ENCODE peak calls at places on chromosomes 4 and X, in six cellular contexts. One of them, this sample, is unnamed.

GRCh38 chrX:8738588-8739189 is 6.8 kb upstream of the ANOS1 start:
- DNase-seq in colonic mucosa: peak
- DNase-seq in CD4-positive, alpha-beta T cell: no peak
- DNase-seq in stomach: peak
- DNase-seq in upper lobe of right lung: no peak
- DNase-seq in cardiac muscle cell: peak
- DNase-seq in this sample: no peak

GRCh38 chr4:81404294-81404693 is 67.4 kb downstream of the RASGEF1B start:
- DNase-seq in colonic mucosa: no peak
- DNase-seq in CD4-positive, alpha-beta T cell: no peak
- DNase-seq in stomach: no peak
- DNase-seq in upper lobe of right lung: no peak
- DNase-seq in cardiac muscle cell: peak
- DNase-seq in this sample: no peak

GRCh38 chr4:108829981-108830492 is 67.2 kb upstream of the ETNPPL start:
- DNase-seq in colonic mucosa: no peak
- DNase-seq in CD4-positive, alpha-beta T cell: no peak
- DNase-seq in stomach: no peak
- DNase-seq in upper lobe of right lung: no peak
- DNase-seq in cardiac muscle cell: peak
- DNase-seq in this sample: no peak

GRCh38 chrX:8147216-8147615 is 23.9 kb downstream of the VCX2 start:
- DNase-seq in colonic mucosa: no peak
- DNase-seq in CD4-positive, alpha-beta T cell: no peak
- DNase-seq in stomach: no peak
- DNase-seq in upper lobe of right lung: no peak
- DNase-seq in cardiac muscle cell: no peak
- DNase-seq in this sample: no peak

GRCh38 chrX:129706395-129707072 is 32.2 kb upstream of the XPNPEP2 start:
- DNase-seq in colonic mucosa: no peak
- DNase-seq in CD4-positive, alpha-beta T cell: no peak
- DNase-seq in stomach: peak
- DNase-seq in upper lobe of right lung: no peak
- DNase-seq in cardiac muscle cell: peak
- DNase-seq in this sample: peak

GRCh38 chr4:88584471-88584900 is 7.8 kb upstream of the HERC3 start:
- DNase-seq in colonic mucosa: no peak
- DNase-seq in CD4-positive, alpha-beta T cell: no peak
- DNase-seq in stomach: no peak
- DNase-seq in upper lobe of right lung: no peak
- DNase-seq in cardiac muscle cell: no peak
- DNase-seq in this sample: no peak

GRCh38 chr4:149549911-149550310 is 265.7 kb downstream of the IQCM start:
- DNase-seq in colonic mucosa: no peak
- DNase-seq in CD4-positive, alpha-beta T cell: no peak
- DNase-seq in stomach: no peak
- DNase-seq in upper lobe of right lung: no peak
- DNase-seq in cardiac muscle cell: peak
- DNase-seq in this sample: no peak

GRCh38 chr4:59655996-59656395 is 1544.1 kb upstream of the ADGRL3 start:
- DNase-seq in colonic mucosa: no peak
- DNase-seq in CD4-positive, alpha-beta T cell: no peak
- DNase-seq in stomach: no peak
- DNase-seq in upper lobe of right lung: peak
- DNase-seq in cardiac muscle cell: no peak
- DNase-seq in this sample: no peak

GRCh38 chr4:152164561-152164960 is 371.3 kb downstream of the FBXW7 start:
- DNase-seq in colonic mucosa: no peak
- DNase-seq in CD4-positive, alpha-beta T cell: no peak
- DNase-seq in stomach: no peak
- DNase-seq in upper lobe of right lung: no peak
- DNase-seq in cardiac muscle cell: no peak
- DNase-seq in this sample: no peak

GRCh38 chr4:56650259-56651070 is 30.6 kb downstream of the HOPX start:
- DNase-seq in colonic mucosa: no peak
- DNase-seq in CD4-positive, alpha-beta T cell: no peak
- DNase-seq in stomach: no peak
- DNase-seq in upper lobe of right lung: no peak
- DNase-seq in cardiac muscle cell: no peak
- DNase-seq in this sample: no peak

GRCh38 chrX:17052776-17053175 is 106.3 kb downstream of the REPS2 start:
- DNase-seq in colonic mucosa: no peak
- DNase-seq in CD4-positive, alpha-beta T cell: no peak
- DNase-seq in stomach: no peak
- DNase-seq in upper lobe of right lung: no peak
- DNase-seq in cardiac muscle cell: no peak
- DNase-seq in this sample: no peak

GRCh38 chr4:6681191-6681590 is 12.5 kb upstream of the S100P start:
- DNase-seq in colonic mucosa: no peak
- DNase-seq in CD4-positive, alpha-beta T cell: no peak
- DNase-seq in stomach: no peak
- DNase-seq in upper lobe of right lung: no peak
- DNase-seq in cardiac muscle cell: no peak
- DNase-seq in this sample: no peak

GRCh38 chr4:95693594-95693993 is 144.8 kb upstream of the UNC5C start:
- DNase-seq in colonic mucosa: no peak
- DNase-seq in CD4-positive, alpha-beta T cell: no peak
- DNase-seq in stomach: no peak
- DNase-seq in upper lobe of right lung: no peak
- DNase-seq in cardiac muscle cell: peak
- DNase-seq in this sample: no peak

GRCh38 chrX:136067097-136067496 is 80.2 kb upstream of the FHL1 start:
- DNase-seq in colonic mucosa: no peak
- DNase-seq in CD4-positive, alpha-beta T cell: no peak
- DNase-seq in stomach: no peak
- DNase-seq in upper lobe of right lung: no peak
- DNase-seq in cardiac muscle cell: no peak
- DNase-seq in this sample: no peak

GRCh38 chr4:45100936-45101818 is 374.8 kb upstream of the GNPDA2 start:
- DNase-seq in colonic mucosa: no peak
- DNase-seq in CD4-positive, alpha-beta T cell: no peak
- DNase-seq in stomach: no peak
- DNase-seq in upper lobe of right lung: no peak
- DNase-seq in cardiac muscle cell: no peak
- DNase-seq in this sample: no peak

GRCh38 chr4:184978211-184978610 is 40.1 kb upstream of the HELT start:
- DNase-seq in colonic mucosa: peak
- DNase-seq in CD4-positive, alpha-beta T cell: no peak
- DNase-seq in stomach: peak
- DNase-seq in upper lobe of right lung: no peak
- DNase-seq in cardiac muscle cell: peak
- DNase-seq in this sample: no peak

GRCh38 chr4:152680988-152681731 is 1.4 kb upstream of the TMEM154 start:
- DNase-seq in colonic mucosa: no peak
- DNase-seq in CD4-positive, alpha-beta T cell: no peak
- DNase-seq in stomach: no peak
- DNase-seq in upper lobe of right lung: no peak
- DNase-seq in cardiac muscle cell: peak
- DNase-seq in this sample: no peak

GRCh38 chr4:1354136-1354982 is 7.4 kb downstream of the UVSSA start:
- DNase-seq in colonic mucosa: no peak
- DNase-seq in CD4-positive, alpha-beta T cell: no peak
- DNase-seq in stomach: no peak
- DNase-seq in upper lobe of right lung: no peak
- DNase-seq in cardiac muscle cell: no peak
- DNase-seq in this sample: no peak

GRCh38 chrX:17459008-17459407 is 84.0 kb downstream of the NHS start:
- DNase-seq in colonic mucosa: no peak
- DNase-seq in CD4-positive, alpha-beta T cell: no peak
- DNase-seq in stomach: peak
- DNase-seq in upper lobe of right lung: no peak
- DNase-seq in cardiac muscle cell: peak
- DNase-seq in this sample: no peak

GRCh38 chr4:126123933-126124332 is 809.2 kb downstream of the FAT4 start:
- DNase-seq in colonic mucosa: no peak
- DNase-seq in CD4-positive, alpha-beta T cell: no peak
- DNase-seq in stomach: no peak
- DNase-seq in upper lobe of right lung: no peak
- DNase-seq in cardiac muscle cell: peak
- DNase-seq in this sample: no peak

GRCh38 chr4:139524062-139524631 is 31.9 kb downstream of the SETD7 start:
- DNase-seq in colonic mucosa: no peak
- DNase-seq in CD4-positive, alpha-beta T cell: no peak
- DNase-seq in stomach: no peak
- DNase-seq in upper lobe of right lung: no peak
- DNase-seq in cardiac muscle cell: no peak
- DNase-seq in this sample: no peak

GRCh38 chrX:101287402-101287801 is 3.7 kb downstream of the TAF7L start:
- DNase-seq in colonic mucosa: peak
- DNase-seq in CD4-positive, alpha-beta T cell: no peak
- DNase-seq in stomach: no peak
- DNase-seq in upper lobe of right lung: no peak
- DNase-seq in cardiac muscle cell: peak
- DNase-seq in this sample: no peak

GRCh38 chrX:74465424-74465823 is 44.1 kb downstream of the SLC16A2 start:
- DNase-seq in colonic mucosa: no peak
- DNase-seq in CD4-positive, alpha-beta T cell: no peak
- DNase-seq in stomach: no peak
- DNase-seq in upper lobe of right lung: no peak
- DNase-seq in cardiac muscle cell: peak
- DNase-seq in this sample: no peak

GRCh38 chrX:131402124-131402811 is 113.2 kb upstream of the IGSF1 start:
- DNase-seq in colonic mucosa: no peak
- DNase-seq in CD4-positive, alpha-beta T cell: no peak
- DNase-seq in stomach: no peak
- DNase-seq in upper lobe of right lung: no peak
- DNase-seq in cardiac muscle cell: no peak
- DNase-seq in this sample: no peak

GRCh38 chrX:131393426-131393825 is 104.3 kb upstream of the IGSF1 start:
- DNase-seq in colonic mucosa: no peak
- DNase-seq in CD4-positive, alpha-beta T cell: no peak
- DNase-seq in stomach: no peak
- DNase-seq in upper lobe of right lung: no peak
- DNase-seq in cardiac muscle cell: no peak
- DNase-seq in this sample: no peak

GRCh38 chrX:131394384-131394783 is 105.3 kb upstream of the IGSF1 start:
- DNase-seq in colonic mucosa: no peak
- DNase-seq in CD4-positive, alpha-beta T cell: no peak
- DNase-seq in stomach: no peak
- DNase-seq in upper lobe of right lung: no peak
- DNase-seq in cardiac muscle cell: no peak
- DNase-seq in this sample: no peak

GRCh38 chrX:131399692-131400428 is 110.8 kb upstream of the IGSF1 start:
- DNase-seq in colonic mucosa: no peak
- DNase-seq in CD4-positive, alpha-beta T cell: no peak
- DNase-seq in stomach: no peak
- DNase-seq in upper lobe of right lung: no peak
- DNase-seq in cardiac muscle cell: no peak
- DNase-seq in this sample: no peak

DNA sequence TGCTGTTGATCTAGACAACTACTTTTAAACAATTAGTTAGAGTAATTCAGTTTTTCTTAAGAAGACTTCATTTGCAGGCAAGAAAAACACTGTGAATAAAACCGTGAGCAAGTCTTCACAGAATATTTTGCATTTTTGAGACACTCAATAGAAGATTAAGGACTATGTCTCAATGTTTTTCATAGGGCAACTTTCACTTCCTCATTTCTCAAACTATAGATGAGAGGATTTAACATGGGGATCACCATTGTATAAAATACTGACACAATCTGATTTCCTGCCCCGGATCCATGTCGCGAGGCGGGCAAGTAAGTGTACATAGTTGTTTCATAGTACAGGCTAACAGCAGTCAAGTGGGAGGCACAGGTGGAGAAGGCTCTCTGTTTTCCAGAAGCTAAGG is 108.8 kb upstream of the IGSF1 start:
- DNase-seq in colonic mucosa: no peak
- DNase-seq in CD4-positive, alpha-beta T cell: no peak
- DNase-seq in stomach: no peak
- DNase-seq in upper lobe of right lung: no peak
- DNase-seq in cardiac muscle cell: no peak
- DNase-seq in this sample: no peak
- H3K27ac ChIP-seq in colonic mucosa: no peak
- H3K27ac ChIP-seq in CD4-positive, alpha-beta T cell: no peak
- H3K27ac ChIP-seq in stomach: no peak
- H3K27ac ChIP-seq in upper lobe of right lung: no peak
- H3K27ac ChIP-seq in cardiac muscle cell: no peak
- H3K27ac ChIP-seq in this sample: no peak

DNA sequence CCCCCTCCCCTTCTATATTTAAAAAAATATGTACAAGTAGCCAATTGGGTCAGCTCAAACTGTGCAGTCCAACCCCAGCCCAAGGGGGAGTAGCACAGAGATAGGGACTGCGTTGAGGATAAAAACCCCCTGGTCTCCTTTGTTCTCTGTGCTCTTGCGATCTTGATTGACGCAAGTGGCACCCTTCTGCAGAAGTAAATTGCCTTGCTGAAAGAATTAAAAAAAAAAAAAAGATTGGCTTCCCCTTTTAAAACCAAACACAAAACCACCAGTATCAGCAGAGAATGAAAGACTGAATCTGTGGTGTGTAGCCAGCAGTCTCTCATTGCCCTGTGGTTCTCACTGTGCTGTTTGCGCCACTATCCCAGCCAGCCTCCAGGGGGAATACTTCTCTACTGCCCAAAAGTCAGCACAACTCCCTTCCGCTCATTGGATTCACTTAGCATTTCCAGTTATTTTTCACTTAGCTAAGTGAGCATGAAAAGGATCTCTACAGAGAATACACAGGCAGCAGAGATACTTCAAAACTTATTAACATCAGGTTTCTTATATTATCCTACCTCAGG is 29.7 kb downstream of the MANBA start:
- DNase-seq in colonic mucosa: no peak
- DNase-seq in CD4-positive, alpha-beta T cell: no peak
- DNase-seq in stomach: no peak
- DNase-seq in upper lobe of right lung: no peak
- DNase-seq in cardiac muscle cell: no peak
- DNase-seq in this sample: no peak
- TF ChIP-seq CTCF in colonic mucosa: no peak
- TF ChIP-seq CTCF in CD4-positive, alpha-beta T cell: no peak
- TF ChIP-seq CTCF in stomach: no peak
- TF ChIP-seq CTCF in upper lobe of right lung: no peak
- TF ChIP-seq CTCF in cardiac muscle cell: peak
- TF ChIP-seq CTCF in this sample: no peak

GRCh38 chr4:75714681-75715080 is 9.7 kb upstream of the USO1 start:
- DNase-seq in colonic mucosa: no peak
- DNase-seq in CD4-positive, alpha-beta T cell: no peak
- DNase-seq in stomach: no peak
- DNase-seq in upper lobe of right lung: no peak
- DNase-seq in cardiac muscle cell: no peak
- DNase-seq in this sample: no peak
- H3K27ac ChIP-seq in colonic mucosa: no peak
- H3K27ac ChIP-seq in CD4-positive, alpha-beta T cell: no peak
- H3K27ac ChIP-seq in stomach: peak
- H3K27ac ChIP-seq in upper lobe of right lung: no peak
- H3K27ac ChIP-seq in cardiac muscle cell: no peak
- H3K27ac ChIP-seq in this sample: peak

DNA sequence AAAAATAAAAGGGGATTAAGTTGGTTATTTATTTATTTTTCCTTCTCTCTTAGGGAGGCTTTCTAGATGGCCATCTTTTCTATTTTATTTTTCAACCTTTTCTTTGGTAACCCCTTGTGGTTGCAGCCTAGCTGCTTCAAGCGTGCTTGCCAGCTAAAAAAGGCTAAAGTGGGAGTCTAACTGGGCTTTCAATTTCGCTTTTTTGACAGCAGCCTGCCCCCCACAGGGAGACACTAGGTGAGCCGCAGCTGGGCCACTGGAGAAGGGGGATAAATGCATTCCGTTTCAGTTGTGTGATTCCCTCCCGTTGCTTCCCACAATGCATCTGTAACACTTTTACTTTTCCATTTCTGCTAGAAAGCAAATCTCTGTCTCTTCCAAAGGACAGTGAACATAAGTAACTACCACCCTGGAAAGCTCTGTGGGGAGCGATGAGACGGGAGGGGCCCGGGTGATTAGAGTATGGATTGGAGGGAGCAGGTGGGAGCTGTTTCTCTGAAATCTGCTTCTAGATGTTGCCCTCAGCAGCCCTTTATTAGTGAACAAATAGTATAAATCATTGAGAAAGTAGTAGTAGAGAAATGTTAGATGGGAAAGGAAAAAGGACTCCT is 86.2 kb upstream of the RAPGEF2 start:
- DNase-seq in colonic mucosa: no peak
- DNase-seq in CD4-positive, alpha-beta T cell: no peak
- DNase-seq in stomach: no peak
- DNase-seq in upper lobe of right lung: no peak
- DNase-seq in cardiac muscle cell: peak
- DNase-seq in this sample: no peak
- TF ChIP-seq CTCF in colonic mucosa: no peak
- TF ChIP-seq CTCF in CD4-positive, alpha-beta T cell: no peak
- TF ChIP-seq CTCF in stomach: no peak
- TF ChIP-seq CTCF in upper lobe of right lung: no peak
- TF ChIP-seq CTCF in cardiac muscle cell: peak
- TF ChIP-seq CTCF in this sample: no peak

This sample was measured in coronary artery.